ENCODE peak calls at places on chromosomes 2 and 18, in nine cellular contexts. I, B, V, Y, G, F, K, M and J are unnamed samples.

GRCh38 chr2:136247204-136247990 is 129.4 kb upstream of the CXCR4 start:
- ATAC-seq in B (no peak), M (no peak), F (no peak), I (no peak), K (no peak), Y (peak), V (no peak), G (peak), J (no peak)

GRCh38 chr2:227884511-227884947 is 13.1 kb downstream of the DAW1 start:
- ATAC-seq in I (no peak), M (peak), B (peak), F (no peak), G (peak), V (peak), Y (no peak), K (peak), J (peak)

GRCh38 chr2:28342081-28342967 is 50.3 kb upstream of the FOSL2 start:
- ATAC-seq in I (no peak), B (no peak), K (no peak), F (no peak), V (no peak), Y (peak), M (no peak), G (no peak), J (no peak)

GRCh38 chr2:25651066-25651465 is 22.3 kb downstream of the DTNB start:
- ATAC-seq in G (peak), V (no peak), I (no peak), B (no peak), Y (no peak), K (peak), M (no peak), F (no peak), J (no peak)

GRCh38 chr2:74137651-74138050 is 10.1 kb downstream of the BOLA3 start:
- ATAC-seq in I (no peak), F (no peak), M (no peak), B (no peak), G (no peak), V (no peak), Y (no peak), K (no peak), J (no peak)

GRCh38 chr2:24592436-24593100 is 101.5 kb downstream of the NCOA1 start:
- ATAC-seq in I (no peak), K (no peak), M (no peak), V (no peak), Y (no peak), F (no peak), B (no peak), G (no peak), J (no peak)

GRCh38 chr2:142871396-142871795 is 6.1 kb upstream of the KYNU start:
- ATAC-seq in G (no peak), B (no peak), M (no peak), F (no peak), V (no peak), K (no peak), Y (no peak), I (no peak), J (no peak)

GRCh38 chr2:64325852-64326577 is 127.9 kb upstream of the LGALSL start:
- ATAC-seq in M (peak), K (peak), V (peak), G (no peak), B (peak), F (peak), I (peak), Y (no peak), J (peak)

GRCh38 chr18:58970943-58971799 is 106.5 kb downstream of the ZNF532 start:
- ATAC-seq in K (no peak), M (no peak), Y (no peak), G (no peak), V (no peak), I (no peak), B (no peak), F (peak), J (peak)

GRCh38 chr2:141641462-141641861 is 489.4 kb downstream of the LRP1B start:
- ATAC-seq in Y (no peak), F (no peak), K (no peak), I (no peak), B (no peak), G (peak), M (no peak), V (no peak), J (no peak)